ENCODE peak calls at places on chromosomes 7 and 10, in four cellular contexts. X is cardiac fibroblast, P is GM12865, C is AG09309. D is an unnamed sample.

GRCh38 chr10:44353721-44354120 is 31.2 kb downstream of the CXCL12 start:
- DNase-seq in X (no peak), P (no peak), C (no peak), D (no peak)

GRCh38 chr7:104264281-104264680 is 56.5 kb upstream of the ORC5 start:
- DNase-seq in C (no peak), X (peak), P (no peak), D (no peak)

GRCh38 chr10:51892965-51893658 is 193.7 kb upstream of the CSTF2T start:
- DNase-seq in C (no peak), P (peak), X (peak), D (no peak)

GRCh38 chr7:981793-982510 is 1.0 kb upstream of the CYP2W1 start:
- DNase-seq in X (no peak), P (no peak), C (no peak), D (no peak)

GRCh38 chr10:132397036-132397541 is at the start of gene PWWP2B:
- DNase-seq in X (peak), P (peak), C (no peak), D (peak)

GRCh38 chr7:36306722-36307121 is 82.9 kb upstream of the ANLN start:
- DNase-seq in P (no peak), C (no peak), X (no peak), D (no peak)

GRCh38 chr7:22900784-22901183 is 78.1 kb upstream of the TOMM7 start:
- DNase-seq in X (no peak), P (no peak), C (no peak), D (no peak)

GRCh38 chr7:50335230-50335794 is 30.8 kb downstream of the IKZF1 start:
- DNase-seq in C (no peak), X (no peak), P (no peak), D (no peak)

DNA sequence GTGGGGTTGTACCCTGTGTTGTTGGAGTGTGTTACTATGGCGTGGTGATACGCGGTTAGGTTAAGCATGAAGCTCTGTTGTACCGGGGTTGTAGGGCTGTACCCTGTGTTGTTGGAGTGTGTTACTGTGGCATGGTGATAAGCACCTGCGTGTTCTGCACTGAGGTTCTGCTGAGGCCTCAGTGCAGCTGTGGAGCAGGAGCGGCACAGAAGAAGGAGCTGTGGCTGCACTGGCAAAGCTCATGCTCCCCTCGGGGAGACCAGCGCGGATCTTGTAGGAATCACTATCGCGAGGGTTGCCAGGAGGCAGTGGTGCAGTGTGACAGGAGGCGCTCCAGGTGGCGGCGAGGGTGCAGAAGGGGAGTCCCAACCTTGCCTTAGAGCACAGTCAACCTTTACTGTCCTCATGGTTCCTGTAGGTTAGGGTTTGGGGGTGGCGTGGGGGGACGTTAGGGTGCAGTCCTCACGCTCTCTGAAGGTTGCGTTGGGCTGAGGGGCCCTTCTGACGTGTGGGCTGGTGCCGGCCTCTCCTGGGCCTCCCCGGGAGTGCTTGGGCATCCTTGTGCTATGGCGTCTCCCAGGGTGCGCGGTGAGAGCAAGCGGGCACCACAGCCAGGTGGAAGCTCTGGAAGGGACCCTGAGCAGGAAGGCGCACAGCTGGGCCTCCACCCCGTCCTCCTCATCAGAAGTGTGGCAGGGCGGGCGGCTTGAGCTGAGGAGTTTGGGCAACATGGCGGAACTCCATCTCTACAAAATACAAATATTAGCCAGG is 11.0 kb downstream of the DYNC2I1 start:
- DNase-seq in C (no peak), X (no peak), P (no peak), D (no peak)
- H3K4me3 ChIP-seq in C (no peak), X (no peak), P (no peak), D (no peak)

GRCh38 chr7:105345003-105345402 is 43.7 kb downstream of the SRPK2 start:
- DNase-seq in C (no peak), P (no peak), X (no peak), D (no peak)
- TF ChIP-seq CTCF in C (no peak), P (no peak), X (no peak), D (no peak)

DNA sequence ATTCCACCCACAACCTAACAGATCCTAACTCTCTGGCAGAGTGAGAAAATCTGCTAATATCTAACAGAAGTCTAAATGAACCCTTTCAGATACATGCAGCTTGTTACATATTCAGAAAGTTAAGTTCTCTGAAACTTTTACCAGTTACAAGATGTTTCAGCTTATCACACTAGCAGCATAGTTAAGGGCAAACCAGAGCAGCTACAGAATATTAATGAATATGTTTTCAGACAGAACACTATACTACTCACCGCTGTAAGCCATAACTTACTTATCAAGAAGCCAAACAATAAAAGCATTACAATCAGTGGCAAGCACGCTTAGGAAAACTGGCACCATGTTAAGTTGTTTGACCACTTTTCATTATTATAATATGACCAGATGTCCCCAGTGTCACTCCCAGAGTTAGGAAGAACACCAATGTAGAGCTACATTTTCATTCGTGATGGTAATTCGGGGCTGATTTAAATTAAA is 2.7 kb downstream of the ITGB1 start:
- DNase-seq in C (no peak), X (no peak), P (no peak), D (no peak)
- H3K4me3 ChIP-seq in C (peak), X (peak), P (peak), D (no peak)

DNA sequence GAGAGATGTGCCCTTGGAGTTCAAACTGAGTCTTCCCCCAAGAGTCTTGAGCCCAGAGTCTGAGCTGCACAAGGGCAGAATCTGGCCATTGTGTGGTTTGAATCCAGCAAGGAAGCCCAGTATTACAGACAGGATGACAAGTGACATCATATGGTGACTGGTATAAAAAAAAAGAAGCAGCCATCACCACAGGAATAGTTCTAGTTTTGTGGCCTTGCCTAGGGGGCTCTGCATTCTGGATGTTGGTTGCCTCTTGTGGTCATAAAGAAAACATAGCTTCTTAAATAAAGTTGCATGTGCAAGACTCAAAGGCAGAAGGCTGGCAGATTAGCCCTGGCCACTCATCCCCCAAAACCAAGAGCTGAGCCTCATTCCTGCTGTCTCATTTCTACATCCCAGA is 16.8 kb upstream of the LRRC72 start:
- DNase-seq in C (no peak), X (no peak), P (no peak), D (no peak)
- TF ChIP-seq CTCF in C (no peak), X (no peak), P (no peak), D (no peak)

GRCh38 chr7:28140964-28141363 is 39.6 kb downstream of the JAZF1 start:
- DNase-seq in P (no peak), C (no peak), X (peak), D (no peak)
- H3K4me3 ChIP-seq in P (no peak), C (no peak), X (no peak), D (no peak)

D was measured in GM06990.